ENCODE peak calls at places on chromosomes 11 and 22, in ten cellular contexts. K is naive thymus-derived CD4-positive, alpha-beta T cell; C is foreskin keratinocyte; N is mesendoderm; X is uterus; T is right lobe of liver; Y is A549; Z is neural progenitor cell; H is heart left ventricle; E is transverse colon. D is an unnamed sample.

GRCh38 chr11:110173775-110174644 is 80.8 kb downstream of the ZC3H12C start:
- DNase-seq in K (peak), C (peak), N (peak), X (peak), T (peak), Y (peak), Z (peak), H (peak), E (peak), D (peak)

GRCh38 chr22:28980326-28980725 is 81.3 kb downstream of the C22orf31 start:
- DNase-seq in K (no peak), C (no peak), N (no peak), X (no peak), T (no peak), Y (no peak), Z (no peak), H (no peak), E (no peak), D (no peak)

GRCh38 chr22:27515091-27515523 is 286.4 kb downstream of the MN1 start:
- DNase-seq in K (no peak), C (no peak), N (no peak), X (peak), T (no peak), Y (no peak), Z (no peak), H (peak), E (no peak), D (peak)

GRCh38 chr22:44759430-44760310 is 7.3 kb downstream of the ARHGAP8 start:
- DNase-seq in K (no peak), C (no peak), N (peak), X (no peak), T (no peak), Y (no peak), Z (no peak), H (no peak), E (no peak), D (no peak)

GRCh38 chr22:48943567-48944432 is 883.9 kb downstream of the BRD1 start:
- DNase-seq in K (no peak), C (no peak), N (peak), X (no peak), T (peak), Y (peak), Z (peak), H (no peak), E (peak), D (no peak)

GRCh38 chr11:2302280-2302843 is 549 bp downstream of the TSPAN32 start:
- DNase-seq in K (no peak), C (no peak), N (no peak), X (no peak), T (peak), Y (no peak), Z (no peak), H (no peak), E (no peak), D (no peak)

GRCh38 chr11:73331138-73331916 is 23.3 kb downstream of the ARHGEF17 start:
- DNase-seq in K (no peak), C (no peak), N (peak), X (peak), T (no peak), Y (no peak), Z (peak), H (no peak), E (no peak), D (no peak)

GRCh38 chr11:108122166-108122628 is 830 bp downstream of the ACAT1 start:
- DNase-seq in K (no peak), C (no peak), N (peak), X (no peak), T (peak), Y (no peak), Z (peak), H (no peak), E (peak), D (no peak)

GRCh38 chr11:67213251-67213650 is 53.0 kb upstream of the GRK2 start:
- DNase-seq in K (no peak), C (no peak), N (no peak), X (no peak), T (no peak), Y (no peak), Z (no peak), H (no peak), E (no peak), D (no peak)

GRCh38 chr22:50092342-50092741 is 2.5 kb downstream of the MOV10L1 start:
- DNase-seq in K (no peak), C (no peak), N (no peak), X (no peak), T (no peak), Y (no peak), Z (no peak), H (no peak), E (no peak), D (no peak)

GRCh38 chr11:33065445-33066178 is 26.2 kb downstream of the TCP11L1 start:
- DNase-seq in K (peak), C (no peak), N (peak), X (peak), T (peak), Y (peak), Z (peak), H (peak), E (peak), D (peak)

GRCh38 chr11:2077061-2077802 is 62.0 kb downstream of the IGF2 start:
- DNase-seq in K (no peak), C (peak), N (no peak), X (no peak), T (no peak), Y (peak), Z (no peak), H (no peak), E (no peak), D (no peak)

GRCh38 chr11:126355926-126356897 is 726 bp downstream of the ST3GAL4 start:
- DNase-seq in K (no peak), C (peak), N (peak), X (no peak), T (peak), Y (no peak), Z (no peak), H (peak), E (no peak), D (peak)

GRCh38 chr11:116958246-116958645 is 120.8 kb upstream of the APOA1 start:
- DNase-seq in K (no peak), C (no peak), N (no peak), X (no peak), T (no peak), Y (no peak), Z (peak), H (no peak), E (no peak), D (no peak)

GRCh38 chr11:15815246-15816209 is 540.8 kb downstream of the SOX6 start:
- DNase-seq in K (no peak), C (no peak), N (no peak), X (no peak), T (no peak), Y (no peak), Z (no peak), H (no peak), E (peak), D (no peak)

GRCh38 chr11:46916669-46917108 is 1.7 kb downstream of the LRP4 start:
- DNase-seq in K (no peak), C (peak), N (peak), X (peak), T (no peak), Y (peak), Z (peak), H (peak), E (peak), D (peak)

GRCh38 chr11:132844956-132845355 is 687.3 kb downstream of the OPCML start:
- DNase-seq in K (no peak), C (peak), N (peak), X (no peak), T (no peak), Y (no peak), Z (no peak), H (no peak), E (no peak), D (no peak)

GRCh38 chr11:73269353-73270088 is 2.6 kb upstream of the P2RY6 start:
- DNase-seq in K (no peak), C (no peak), N (peak), X (no peak), T (peak), Y (no peak), Z (no peak), H (no peak), E (no peak), D (no peak)

GRCh38 chr11:63240098-63240497 is 3.3 kb downstream of the SLC22A25 start:
- DNase-seq in K (no peak), C (no peak), N (no peak), X (no peak), T (no peak), Y (no peak), Z (no peak), H (no peak), E (no peak), D (no peak)

GRCh38 chr11:113202431-113202830 is 112.0 kb upstream of the TTC12 start:
- DNase-seq in K (no peak), C (no peak), N (peak), X (no peak), T (no peak), Y (no peak), Z (no peak), H (no peak), E (no peak), D (no peak)

GRCh38 chr11:111676878-111677585 is 74.8 kb downstream of the SIK2 start:
- DNase-seq in K (no peak), C (peak), N (no peak), X (no peak), T (no peak), Y (no peak), Z (no peak), H (no peak), E (no peak), D (no peak)

GRCh38 chr22:21043856-21044535 is 1.8 kb upstream of the LRRC74B start:
- DNase-seq in K (no peak), C (no peak), N (no peak), X (no peak), T (no peak), Y (no peak), Z (no peak), H (no peak), E (no peak), D (no peak)

GRCh38 chr11:122202161-122202950 is 86.3 kb upstream of the BLID start:
- DNase-seq in K (no peak), C (no peak), N (no peak), X (peak), T (peak), Y (no peak), Z (no peak), H (no peak), E (no peak), D (no peak)

GRCh38 chr11:1060885-1061616 is 13.6 kb upstream of the MUC2 start:
- DNase-seq in K (no peak), C (peak), N (no peak), X (no peak), T (no peak), Y (peak), Z (no peak), H (no peak), E (peak), D (no peak)

GRCh38 chr11:8260202-8260996 is 3.3 kb downstream of the LMO1 start:
- DNase-seq in K (no peak), C (no peak), N (no peak), X (no peak), T (peak), Y (no peak), Z (no peak), H (no peak), E (no peak), D (no peak)

GRCh38 chr11:76666408-76666807 is 4.1 kb downstream of the LRRC32 start:
- DNase-seq in K (no peak), C (no peak), N (no peak), X (peak), T (peak), Y (no peak), Z (peak), H (peak), E (peak), D (peak)
- H3K27ac ChIP-seq in K (no peak), C (no peak), N (no peak), X (peak), T (no peak), Y (no peak), Z (no peak), H (peak), E (peak), D (peak)

GRCh38 chr11:61152816-61153592 is 8.2 kb downstream of the VPS37C start:
- DNase-seq in K (no peak), C (peak), N (no peak), X (no peak), T (no peak), Y (no peak), Z (no peak), H (no peak), E (no peak), D (no peak)
- H3K27ac ChIP-seq in K (no peak), C (no peak), N (peak), X (peak), T (no peak), Y (no peak), Z (no peak), H (peak), E (peak), D (peak)

DNA sequence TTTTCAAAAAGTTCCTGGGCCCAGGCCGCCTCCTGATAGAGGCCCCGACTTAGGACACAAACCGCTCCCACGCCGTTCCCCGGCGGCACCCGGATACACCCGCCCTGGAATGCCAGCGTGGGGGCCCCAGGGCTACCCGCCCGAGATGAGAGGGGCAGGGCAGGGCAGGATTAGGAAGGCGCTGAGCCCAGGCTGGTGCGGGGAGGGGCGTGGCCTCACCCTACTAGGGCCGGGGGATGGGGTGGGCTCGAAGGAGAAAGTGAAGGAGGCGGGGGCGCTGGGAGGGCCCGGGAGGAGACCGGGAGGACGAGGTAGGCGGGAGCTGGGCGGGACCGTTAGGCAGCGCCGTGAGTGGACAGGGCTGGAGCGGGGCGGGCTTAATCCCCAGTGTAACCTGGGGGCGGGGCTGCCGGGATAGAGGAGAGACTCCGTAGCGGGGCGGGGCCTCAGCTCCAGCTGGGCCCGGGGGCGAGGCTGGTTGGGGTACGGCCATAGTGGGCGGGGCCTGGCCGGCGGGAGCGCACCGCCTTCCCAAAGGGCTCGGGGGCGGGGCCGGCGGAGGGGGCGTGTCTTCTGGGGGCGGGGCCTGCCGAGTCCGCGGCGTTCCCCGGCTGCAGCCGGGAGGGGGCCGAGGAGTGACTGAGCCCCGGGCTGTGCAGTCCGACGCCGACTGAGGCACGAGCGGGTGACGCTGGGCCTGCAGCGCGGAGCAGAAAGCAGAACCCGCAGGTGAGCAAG is at the start of gene CD82:
- DNase-seq in K (peak), C (peak), N (peak), X (peak), T (peak), Y (peak), Z (peak), H (peak), E (peak), D (peak)
- H3K27ac ChIP-seq in K (peak), C (peak), N (no peak), X (peak), T (peak), Y (peak), Z (peak), H (peak), E (peak), D (peak)

DNA sequence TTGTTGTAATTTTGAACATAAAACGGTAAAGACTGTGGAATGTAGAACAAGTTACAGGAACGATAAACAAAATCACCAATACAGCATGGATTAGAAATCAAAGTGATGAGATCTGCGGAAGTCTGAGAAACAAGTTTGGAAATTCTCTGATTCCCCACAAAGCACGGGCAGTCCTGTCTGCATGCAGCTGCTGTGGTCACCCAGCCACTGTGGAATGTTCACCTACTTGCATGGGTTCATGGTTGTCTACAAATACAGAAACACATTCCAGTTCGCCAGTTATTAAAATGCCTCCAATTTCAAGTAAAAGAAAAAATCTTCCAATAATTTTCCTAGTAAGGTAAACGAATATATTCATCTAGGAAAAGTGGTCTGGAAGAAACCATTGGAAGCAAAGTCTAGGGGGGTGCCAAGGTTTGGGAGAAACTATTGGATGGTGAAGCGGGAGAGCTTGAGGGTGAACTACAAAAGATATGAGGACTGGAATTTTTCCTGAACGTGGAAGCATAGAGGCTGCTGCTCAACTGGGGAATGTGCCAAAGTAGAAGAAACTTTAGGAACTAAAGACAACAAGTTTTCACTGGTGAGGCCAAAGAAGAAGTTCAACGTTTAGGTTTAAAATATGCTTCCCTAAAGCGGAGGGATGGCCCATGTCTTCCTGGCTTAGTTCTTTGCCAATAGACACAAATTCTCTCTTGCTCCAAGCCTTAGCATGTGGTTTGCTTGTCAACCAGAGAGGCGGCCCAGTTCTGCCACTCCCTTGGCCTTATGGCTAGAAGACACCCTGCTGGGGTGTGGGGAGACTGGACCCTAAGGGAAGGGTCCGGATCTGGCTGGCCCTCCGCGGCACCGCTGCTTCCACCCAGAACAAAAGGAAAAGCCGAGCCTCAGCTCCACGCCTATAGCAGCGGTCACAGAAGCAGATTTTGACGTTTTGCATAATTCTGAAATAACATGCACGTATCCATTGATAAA is 70.2 kb downstream of the CTTN start:
- DNase-seq in K (no peak), C (no peak), N (peak), X (no peak), T (no peak), Y (no peak), Z (no peak), H (no peak), E (no peak), D (no peak)
- H3K27ac ChIP-seq in K (no peak), C (no peak), N (no peak), X (no peak), T (no peak), Y (no peak), Z (no peak), H (no peak), E (no peak), D (no peak)

GRCh38 chr11:65855927-65856363 is 2.0 kb downstream of the CFL1 start:
- DNase-seq in K (no peak), C (no peak), N (no peak), X (no peak), T (no peak), Y (no peak), Z (peak), H (no peak), E (no peak), D (peak)
- H3K27ac ChIP-seq in K (peak), C (no peak), N (no peak), X (no peak), T (no peak), Y (no peak), Z (no peak), H (no peak), E (peak), D (no peak)

GRCh38 chr11:114226283-114226859 is 69.8 kb upstream of the NNMT start:
- DNase-seq in K (no peak), C (no peak), N (no peak), X (no peak), T (no peak), Y (no peak), Z (no peak), H (peak), E (no peak), D (no peak)

GRCh38 chr11:114230031-114230430 is 66.2 kb upstream of the NNMT start:
- DNase-seq in K (no peak), C (no peak), N (no peak), X (no peak), T (no peak), Y (no peak), Z (no peak), H (no peak), E (no peak), D (no peak)

GRCh38 chr11:114229062-114229450 is 67.1 kb upstream of the NNMT start:
- DNase-seq in K (no peak), C (no peak), N (no peak), X (no peak), T (no peak), Y (no peak), Z (no peak), H (no peak), E (no peak), D (no peak)

GRCh38 chr11:114225662-114226061 is 70.5 kb upstream of the NNMT start:
- DNase-seq in K (no peak), C (no peak), N (no peak), X (no peak), T (no peak), Y (no peak), Z (no peak), H (no peak), E (no peak), D (no peak)

DNA sequence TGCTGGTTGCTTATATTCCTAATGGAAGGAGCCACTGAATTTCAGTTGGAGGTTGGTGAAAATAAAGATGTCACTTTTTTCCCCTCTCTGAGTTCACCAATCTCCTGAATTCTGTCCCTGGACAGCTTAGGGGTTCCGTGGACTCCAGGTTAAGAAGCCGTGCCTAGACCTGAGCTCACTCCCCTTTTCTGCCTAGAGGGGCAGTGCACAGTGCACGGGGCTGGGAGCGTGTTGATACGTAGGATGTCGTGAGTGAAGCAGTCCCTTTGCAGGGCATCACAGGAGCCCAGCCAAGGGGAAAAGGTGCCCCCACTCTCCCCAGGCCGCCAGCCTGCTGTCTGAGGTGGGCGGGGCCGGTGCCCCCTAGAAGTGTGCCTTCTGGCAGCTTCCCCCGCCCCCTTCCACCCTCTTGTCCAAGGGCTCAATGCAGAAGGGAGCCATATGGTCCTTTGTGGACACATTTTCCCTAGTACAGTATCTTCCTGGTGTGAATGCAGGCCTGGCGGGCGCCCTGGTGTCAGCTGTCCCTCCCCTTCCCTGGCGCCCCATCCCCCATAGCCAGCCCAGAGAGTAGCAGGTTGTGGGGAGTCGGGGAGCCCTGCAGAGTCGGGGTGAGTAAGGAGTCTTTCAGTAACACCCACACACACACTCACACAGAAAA is 67.7 kb upstream of the NNMT start:
- DNase-seq in K (no peak), C (no peak), N (no peak), X (no peak), T (no peak), Y (no peak), Z (no peak), H (no peak), E (no peak), D (peak)
- H3K27ac ChIP-seq in K (no peak), C (no peak), N (no peak), X (no peak), T (no peak), Y (no peak), Z (peak), H (no peak), E (peak), D (no peak)

GRCh38 chr11:10581481-10582019 is 13.1 kb upstream of the LYVE1 start:
- DNase-seq in K (no peak), C (no peak), N (no peak), X (no peak), T (no peak), Y (no peak), Z (no peak), H (peak), E (peak), D (peak)
- H3K27ac ChIP-seq in K (no peak), C (no peak), N (no peak), X (peak), T (peak), Y (no peak), Z (no peak), H (no peak), E (peak), D (peak)

GRCh38 chr11:68314886-68315580 is 2.6 kb downstream of the LRP5 start:
- DNase-seq in K (no peak), C (peak), N (peak), X (peak), T (peak), Y (no peak), Z (no peak), H (peak), E (peak), D (peak)
- H3K27ac ChIP-seq in K (no peak), C (peak), N (peak), X (peak), T (peak), Y (peak), Z (no peak), H (peak), E (peak), D (peak)